ENCODE peak calls at places on chromosomes 6 and 20, in nine cellular contexts. X, N, G, B, R, V, K, Q and J are unnamed samples.

GRCh38 chr6:134553941-134554340 is 236.0 kb upstream of the SGK1 start:
- DNase-seq in X (no peak), N (no peak), G (no peak), B (no peak), R (no peak), V (no peak), K (peak), Q (no peak), J (peak)

GRCh38 chr20:35370751-35371150 is 41.0 kb downstream of the UQCC1 start:
- DNase-seq in X (no peak), N (no peak), G (no peak), B (peak), R (no peak), V (no peak), K (peak), Q (no peak), J (no peak)

GRCh38 chr20:25584905-25585704 is at the start of gene NINL:
- DNase-seq in X (peak), N (peak), G (no peak), B (peak), R (peak), V (peak), K (peak), Q (no peak), J (peak)

GRCh38 chr20:59007758-59008511 is 881 bp upstream of the CTSZ start:
- DNase-seq in X (peak), N (no peak), G (peak), B (no peak), R (no peak), V (peak), K (no peak), Q (no peak), J (no peak)

GRCh38 chr6:25635886-25636317 is 16.1 kb upstream of the SCGN start:
- DNase-seq in X (no peak), N (no peak), G (no peak), B (no peak), R (no peak), V (no peak), K (no peak), Q (no peak), J (no peak)

GRCh38 chr20:63699466-63700198 is 3.2 kb downstream of the TNFRSF6B start:
- DNase-seq in X (peak), N (no peak), G (no peak), B (no peak), R (no peak), V (no peak), K (peak), Q (peak), J (no peak)

GRCh38 chr6:168039301-168039700 is 39.7 kb downstream of the FRMD1 start:
- DNase-seq in X (peak), N (no peak), G (no peak), B (no peak), R (no peak), V (peak), K (no peak), Q (no peak), J (no peak)

GRCh38 chr6:15365273-15365687 is 119.4 kb downstream of the JARID2 start:
- DNase-seq in X (peak), N (peak), G (peak), B (peak), R (peak), V (peak), K (peak), Q (peak), J (peak)

GRCh38 chr6:136235233-136235564 is 14.9 kb downstream of the MTFR2 start:
- DNase-seq in X (no peak), N (no peak), G (peak), B (peak), R (no peak), V (no peak), K (no peak), Q (no peak), J (no peak)

GRCh38 chr20:62495798-62496325 is 20.1 kb upstream of the GATA5 start:
- DNase-seq in X (no peak), N (no peak), G (no peak), B (no peak), R (no peak), V (no peak), K (no peak), Q (no peak), J (no peak)

GRCh38 chr6:165636415-165637048 is 26.5 kb downstream of the PDE10A start:
- DNase-seq in X (no peak), N (no peak), G (no peak), B (peak), R (no peak), V (no peak), K (no peak), Q (no peak), J (peak)

GRCh38 chr6:1381397-1382330 is 7.7 kb upstream of the FOXF2 start:
- DNase-seq in X (no peak), N (peak), G (no peak), B (no peak), R (peak), V (no peak), K (peak), Q (no peak), J (peak)

GRCh38 chr6:157599191-157599590 is 218.2 kb downstream of the ZDHHC14 start:
- DNase-seq in X (no peak), N (no peak), G (no peak), B (no peak), R (no peak), V (no peak), K (no peak), Q (no peak), J (no peak)

GRCh38 chr6:165834613-165835259 is 171.7 kb upstream of the PDE10A start:
- DNase-seq in X (no peak), N (peak), G (peak), B (no peak), R (no peak), V (peak), K (no peak), Q (no peak), J (peak)

GRCh38 chr6:135922170-135922569 is 70.7 kb downstream of the PDE7B start:
- DNase-seq in X (no peak), N (no peak), G (peak), B (peak), R (no peak), V (no peak), K (peak), Q (no peak), J (peak)

GRCh38 chr6:80530096-80530495 is 423.6 kb downstream of the BCKDHB start:
- DNase-seq in X (no peak), N (no peak), G (no peak), B (no peak), R (no peak), V (no peak), K (no peak), Q (no peak), J (no peak)